ENCODE peak calls at places on chromosome 19, in six cellular contexts. W is neuronal stem cell; K is stimulated activated CD8-positive, alpha-beta memory T cell treated with anti-CD3 and anti-CD28 coated beads, Interleukin-2, amount 100 ng/mL, for 1 hour; E is midbrain; T is aorta; Q is adrenal gland. L is an unnamed sample.

GRCh38 chr19:16559896-16560295 is 12.3 kb downstream of the SLC35E1 start:
- DNase-seq in W (no peak), K (no peak), E (no peak), T (no peak), Q (no peak), L (peak; percentile 24)

GRCh38 chr19:7199613-7200533 is 94.3 kb downstream of the INSR start:
- DNase-seq in W (no peak), K (no peak), E (no peak), T (no peak), Q (peak; percentile 43), L (no peak)

GRCh38 chr19:3609779-3610719 is 3.4 kb upstream of the TBXA2R start:
- DNase-seq in W (no peak), K (no peak), E (no peak), T (peak; percentile 63), Q (no peak), L (peak; percentile 48)

GRCh38 chr19:17103177-17103576 is 27.6 kb downstream of the MYO9B start:
- DNase-seq in W (no peak), K (no peak), E (peak; percentile 7), T (no peak), Q (peak; percentile 53), L (no peak)

GRCh38 chr19:55563261-55563690 is 17.4 kb downstream of the ZNF579 start:
- DNase-seq in W (no peak), K (no peak), E (no peak), T (no peak), Q (no peak), L (no peak)

GRCh38 chr19:53182202-53182601 is 11.0 kb downstream of the ZNF665 start:
- DNase-seq in W (no peak), K (no peak), E (no peak), T (no peak), Q (no peak), L (no peak)

GRCh38 chr19:32404213-32404938 is 1.2 kb upstream of the DPY19L3 start:
- DNase-seq in W (peak; percentile 26), K (no peak), E (no peak), T (no peak), Q (no peak), L (no peak)

GRCh38 chr19:55188620-55189019 is 8.5 kb upstream of the SYT5 start:
- DNase-seq in W (no peak), K (no peak), E (no peak), T (no peak), Q (no peak), L (no peak)

GRCh38 chr19:17107546-17108452 is 32.2 kb downstream of the MYO9B start:
- DNase-seq in W (no peak), K (no peak), E (no peak), T (peak; percentile 97), Q (peak; percentile 97), L (peak; percentile 92)

GRCh38 chr19:49672131-49672919 is 4.7 kb upstream of the PRMT1 start:
- DNase-seq in W (no peak), K (peak; percentile 36), E (peak; percentile 76), T (peak; percentile 83), Q (peak; percentile 80), L (peak; percentile 96)

GRCh38 chr19:14669940-14670339 is 4.7 kb downstream of the ADGRE3 start:
- DNase-seq in W (no peak), K (no peak), E (no peak), T (no peak), Q (no peak), L (no peak)

GRCh38 chr19:741506-742131 is 9.3 kb upstream of the MISP start:
- DNase-seq in W (no peak), K (no peak), E (no peak), T (no peak), Q (no peak), L (no peak)

GRCh38 chr19:1285737-1286360 is at the start of gene EFNA2:
- DNase-seq in W (no peak), K (no peak), E (no peak), T (no peak), Q (no peak), L (no peak)

GRCh38 chr19:7869453-7869909 is 4.7 kb downstream of the PRR36 start:
- DNase-seq in W (no peak), K (peak; percentile 66), E (no peak), T (no peak), Q (peak; percentile 76), L (peak; percentile 67)

GRCh38 chr19:33514885-33515485 is 6.6 kb downstream of the PEPD start:
- DNase-seq in W (no peak), K (no peak), E (no peak), T (no peak), Q (peak; percentile 25), L (no peak)

GRCh38 chr19:8269724-8270123 is 38.4 kb downstream of the CD320 start:
- DNase-seq in W (no peak), K (no peak), E (no peak), T (no peak), Q (no peak), L (no peak)

GRCh38 chr19:8585894-8586750 is 8.9 kb upstream of the MYO1F start:
- DNase-seq in W (peak; percentile 58), K (no peak), E (no peak), T (no peak), Q (no peak), L (peak; percentile 93)

GRCh38 chr19:48325265-48325910 is at the start of gene EMP3:
- DNase-seq in W (peak; percentile 54), K (peak; percentile 52), E (peak; percentile 16), T (peak; percentile 92), Q (peak; percentile 88), L (peak; percentile 91)

GRCh38 chr19:34639491-34640085 is 37.4 kb downstream of the SCGB2B2 start:
- DNase-seq in W (peak; percentile 45), K (peak; percentile 4), E (peak; percentile 87), T (peak; percentile 52), Q (peak; percentile 56), L (no peak)

GRCh38 chr19:1773173-1773572 is 19.9 kb downstream of the ONECUT3 start:
- DNase-seq in W (no peak), K (no peak), E (no peak), T (no peak), Q (no peak), L (no peak)

GRCh38 chr19:18701250-18701608 is 17.7 kb downstream of the CRTC1 start:
- DNase-seq in W (no peak), K (no peak), E (no peak), T (no peak), Q (no peak), L (no peak)

GRCh38 chr19:40147693-40148347 is 43.4 kb upstream of the MAP3K10 start:
- DNase-seq in W (no peak), K (no peak), E (no peak), T (peak; percentile 54), Q (peak; percentile 67), L (no peak)

GRCh38 chr19:2475702-2476450 is at the start of gene GADD45B:
- DNase-seq in W (peak; percentile 95), K (peak; percentile 97), E (peak; percentile 98), T (peak; percentile 99), Q (peak; percentile 99), L (peak; percentile 98)

GRCh38 chr19:13425151-13425550 is 81.1 kb downstream of the CACNA1A start:
- DNase-seq in W (no peak), K (no peak), E (no peak), T (no peak), Q (no peak), L (no peak)

GRCh38 chr19:13045812-13046211 is 50.5 kb downstream of the NFIX start:
- DNase-seq in W (no peak), K (no peak), E (no peak), T (no peak), Q (no peak), L (no peak)

GRCh38 chr19:1189419-1189818 is 15.4 kb upstream of the SBNO2 start:
- DNase-seq in W (no peak), K (no peak), E (no peak), T (no peak), Q (no peak), L (no peak)

GRCh38 chr19:56120371-56121179 is 520 bp downstream of the ZNF787 start:
- DNase-seq in W (no peak), K (peak; percentile 54), E (peak; percentile 68), T (peak; percentile 90), Q (peak; percentile 95), L (peak; percentile 89)

GRCh38 chr19:2970201-2970838 is 7.0 kb upstream of the TLE6 start:
- DNase-seq in W (no peak), K (no peak), E (no peak), T (no peak), Q (no peak), L (peak; percentile 20)

GRCh38 chr19:40414536-40415535 is 1.7 kb upstream of the PRX start:
- DNase-seq in W (no peak), K (no peak), E (no peak), T (no peak), Q (no peak), L (no peak)